ENCODE peak calls at places on chromosome 22, in four cellular contexts. One of them, this sample, is unnamed.

GRCh38 chr22:19678949-19679348 is 35.4 kb upstream of the SEPTIN5 start:
- DNase-seq in PC-9: no peak
- DNase-seq in fibroblast of villous mesenchyme: no peak
- DNase-seq in retinal pigment epithelial cell: no peak
- DNase-seq in this sample: no peak

GRCh38 chr22:46801331-46801811 is 38.9 kb downstream of the TBC1D22A start:
- DNase-seq in PC-9: no peak
- DNase-seq in fibroblast of villous mesenchyme: no peak
- DNase-seq in retinal pigment epithelial cell: no peak
- DNase-seq in this sample: no peak

GRCh38 chr22:35533365-35534029 is 7.1 kb upstream of the RASD2 start:
- DNase-seq in retinal pigment epithelial cell: no peak
- DNase-seq in fibroblast of villous mesenchyme: no peak
- DNase-seq in PC-9: no peak
- DNase-seq in this sample: no peak

GRCh38 chr22:46256358-46256958 is 6.4 kb upstream of the CDPF1 start:
- DNase-seq in retinal pigment epithelial cell: peak
- DNase-seq in fibroblast of villous mesenchyme: peak
- DNase-seq in PC-9: no peak
- DNase-seq in this sample: peak

GRCh38 chr22:37165066-37165465 is 15.3 kb upstream of the IL2RB start:
- DNase-seq in retinal pigment epithelial cell: no peak
- DNase-seq in PC-9: no peak
- DNase-seq in fibroblast of villous mesenchyme: no peak
- DNase-seq in this sample: no peak

GRCh38 chr22:45843030-45843429 is 133.9 kb downstream of the WNT7B start:
- DNase-seq in PC-9: no peak
- DNase-seq in retinal pigment epithelial cell: no peak
- DNase-seq in fibroblast of villous mesenchyme: no peak
- DNase-seq in this sample: no peak

GRCh38 chr22:27947461-27947860 is 28.4 kb upstream of the PITPNB start:
- DNase-seq in PC-9: no peak
- DNase-seq in retinal pigment epithelial cell: no peak
- DNase-seq in fibroblast of villous mesenchyme: no peak
- DNase-seq in this sample: no peak

GRCh38 chr22:36612458-36612857 is 83.5 kb upstream of the EIF3D start:
- DNase-seq in retinal pigment epithelial cell: no peak
- DNase-seq in fibroblast of villous mesenchyme: peak
- DNase-seq in PC-9: no peak
- DNase-seq in this sample: peak

GRCh38 chr22:43038325-43038724 is 23.4 kb upstream of the PACSIN2 start:
- DNase-seq in fibroblast of villous mesenchyme: no peak
- DNase-seq in retinal pigment epithelial cell: no peak
- DNase-seq in PC-9: no peak
- DNase-seq in this sample: peak

GRCh38 chr22:28838971-28839370 is 38.6 kb upstream of the XBP1 start:
- DNase-seq in fibroblast of villous mesenchyme: no peak
- DNase-seq in PC-9: no peak
- DNase-seq in retinal pigment epithelial cell: no peak
- DNase-seq in this sample: no peak

GRCh38 chr22:29310863-29311339 is 4.5 kb downstream of the GAS2L1 start:
- DNase-seq in PC-9: peak
- DNase-seq in retinal pigment epithelial cell: peak
- DNase-seq in fibroblast of villous mesenchyme: peak
- DNase-seq in this sample: peak

GRCh38 chr22:43142881-43143562 is at the start of gene MCAT:
- DNase-seq in retinal pigment epithelial cell: no peak
- DNase-seq in PC-9: peak
- DNase-seq in fibroblast of villous mesenchyme: peak
- DNase-seq in this sample: peak

GRCh38 chr22:42619261-42620063 is 4.8 kb upstream of the POLDIP3 start:
- DNase-seq in PC-9: no peak
- DNase-seq in fibroblast of villous mesenchyme: no peak
- DNase-seq in retinal pigment epithelial cell: no peak
- DNase-seq in this sample: no peak

GRCh38 chr22:37544955-37545702 is 15.2 kb upstream of the CDC42EP1 start:
- DNase-seq in retinal pigment epithelial cell: no peak
- DNase-seq in fibroblast of villous mesenchyme: peak
- DNase-seq in PC-9: peak
- DNase-seq in this sample: peak

GRCh38 chr22:36253523-36254490 is 874 bp downstream of the APOL1 start:
- DNase-seq in PC-9: no peak
- DNase-seq in fibroblast of villous mesenchyme: peak
- DNase-seq in retinal pigment epithelial cell: no peak
- DNase-seq in this sample: peak

DNA sequence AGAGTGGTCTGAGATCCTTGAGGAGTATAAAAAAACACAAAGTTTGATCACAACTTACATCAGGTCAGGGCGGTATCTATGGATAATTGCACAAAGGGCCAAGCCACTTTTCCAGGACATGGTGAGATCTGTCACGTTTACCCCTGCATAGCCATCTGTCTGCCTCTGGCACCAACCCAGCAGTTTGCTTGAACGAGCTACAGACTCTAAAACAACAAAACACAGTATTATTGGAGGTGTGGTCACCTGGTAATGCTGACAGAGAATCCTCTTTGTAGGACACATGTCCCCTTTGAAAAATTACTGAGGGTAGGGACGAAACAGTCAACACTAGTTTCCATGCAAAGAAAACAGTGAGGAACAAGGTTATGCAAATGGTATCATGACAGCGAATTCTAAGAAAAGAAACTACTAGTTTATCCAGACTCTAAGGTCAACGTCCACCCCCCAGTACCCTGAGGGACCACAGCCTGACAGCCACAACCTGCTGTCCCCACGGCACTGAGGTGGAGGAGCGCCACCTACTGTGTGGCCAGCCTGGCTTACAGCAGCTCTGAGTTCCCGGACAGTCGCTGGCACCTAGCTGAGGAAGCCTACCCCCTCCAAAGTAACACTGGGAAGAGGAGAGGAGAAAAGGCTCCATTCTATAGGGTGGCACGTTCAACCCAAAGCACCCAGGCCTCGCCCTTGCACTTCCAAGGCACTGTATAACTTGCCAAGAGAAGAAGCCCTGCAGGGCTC is 117.3 kb upstream of the BID start:
- DNase-seq in PC-9: no peak
- DNase-seq in retinal pigment epithelial cell: no peak
- DNase-seq in fibroblast of villous mesenchyme: no peak
- DNase-seq in this sample: no peak
- TF ChIP-seq CTCF in PC-9: no peak
- TF ChIP-seq CTCF in retinal pigment epithelial cell: peak
- TF ChIP-seq CTCF in fibroblast of villous mesenchyme: peak
- TF ChIP-seq CTCF in this sample: peak

GRCh38 chr22:40607506-40607905 is 29.0 kb downstream of the MRTFA start:
- DNase-seq in PC-9: no peak
- DNase-seq in fibroblast of villous mesenchyme: no peak
- DNase-seq in retinal pigment epithelial cell: no peak
- DNase-seq in this sample: no peak
- H3K4me3 ChIP-seq in PC-9: no peak
- H3K4me3 ChIP-seq in fibroblast of villous mesenchyme: no peak
- H3K4me3 ChIP-seq in retinal pigment epithelial cell: no peak
- H3K4me3 ChIP-seq in this sample: no peak

DNA sequence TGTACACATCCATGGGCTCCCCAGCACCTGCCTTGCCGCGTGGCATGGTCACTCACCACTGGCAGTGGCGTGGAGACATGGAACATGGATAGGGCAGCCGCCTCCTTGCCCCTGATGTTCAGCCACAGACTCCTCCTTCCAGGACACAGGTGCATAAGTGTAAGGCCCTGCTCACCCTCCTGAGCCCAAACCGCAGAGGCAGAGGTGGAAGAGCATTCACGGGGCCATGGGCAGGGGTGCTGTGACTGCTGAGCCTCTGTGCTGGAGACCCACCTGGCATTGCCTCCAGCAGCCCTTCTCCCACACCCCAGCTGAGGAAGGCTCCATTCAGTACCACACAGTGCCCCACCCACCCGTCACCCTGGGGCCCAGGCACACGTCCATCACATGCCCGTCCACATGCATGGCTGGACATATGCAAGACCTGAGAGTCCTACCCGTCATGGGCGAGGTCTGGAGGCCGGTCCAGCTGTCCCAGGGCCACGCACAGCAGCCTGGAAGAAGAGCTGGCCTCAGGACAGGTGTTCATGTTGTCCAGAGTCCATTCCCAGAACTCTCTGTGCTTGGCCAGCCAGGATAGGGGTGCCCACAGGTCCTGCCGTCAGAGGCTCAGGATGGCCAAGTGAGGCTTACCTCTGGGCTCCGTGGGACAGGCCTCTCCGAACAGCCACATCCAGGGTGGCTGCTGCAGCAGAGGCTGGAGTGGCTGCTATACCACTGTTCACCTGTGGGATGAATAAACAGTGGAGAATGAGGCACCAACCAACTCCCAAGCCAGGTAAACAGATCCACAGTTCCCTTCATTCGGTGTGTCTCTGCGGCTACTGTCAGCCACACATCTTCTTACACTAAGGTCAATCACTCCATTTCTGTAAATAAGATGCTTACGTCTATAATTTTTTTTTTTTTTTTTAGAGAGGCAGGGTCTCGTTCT is 1.7 kb upstream of the TUBGCP6 start:
- DNase-seq in PC-9: no peak
- DNase-seq in fibroblast of villous mesenchyme: no peak
- DNase-seq in retinal pigment epithelial cell: no peak
- DNase-seq in this sample: no peak
- TF ChIP-seq CTCF in PC-9: peak
- TF ChIP-seq CTCF in fibroblast of villous mesenchyme: no peak
- TF ChIP-seq CTCF in retinal pigment epithelial cell: no peak
- TF ChIP-seq CTCF in this sample: no peak

DNA sequence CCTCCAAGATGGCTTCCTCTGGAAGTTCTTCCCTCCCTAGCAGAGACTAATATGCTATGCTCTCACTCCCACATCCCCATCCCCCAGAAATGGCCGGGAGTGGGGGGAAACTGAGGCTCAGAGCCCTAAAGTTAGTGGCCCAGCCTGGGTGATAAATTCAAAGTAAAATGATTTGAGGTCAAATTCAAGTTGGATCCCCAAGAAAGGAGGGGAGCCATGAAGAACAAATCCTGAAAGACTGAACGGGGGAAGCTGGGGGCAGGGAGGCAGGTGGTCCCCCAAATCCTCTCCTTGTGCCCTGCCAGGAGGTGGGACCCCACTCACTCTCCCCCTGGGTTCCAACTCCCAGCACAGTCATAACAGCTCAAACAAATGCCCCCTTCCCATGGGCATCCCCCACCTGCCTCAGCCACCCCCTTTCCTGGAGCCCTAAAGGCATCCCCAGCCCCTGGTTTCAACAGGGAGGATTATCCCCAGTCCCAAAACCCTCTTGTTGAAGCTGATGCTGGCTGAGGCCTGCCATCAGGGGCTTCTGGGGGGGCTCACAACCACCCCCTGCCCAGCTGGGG is 1.1 kb downstream of the CBX6 start:
- DNase-seq in PC-9: no peak
- DNase-seq in retinal pigment epithelial cell: no peak
- DNase-seq in fibroblast of villous mesenchyme: no peak
- DNase-seq in this sample: no peak
- H3K4me3 ChIP-seq in PC-9: peak
- H3K4me3 ChIP-seq in retinal pigment epithelial cell: peak
- H3K4me3 ChIP-seq in fibroblast of villous mesenchyme: peak
- H3K4me3 ChIP-seq in this sample: peak

This sample was measured in fibroblast of mammary gland.